ENCODE peak calls at places on chromosomes 13 and 19, in nine cellular contexts. P, F, J, I, O, M, Z, A and Y are unnamed samples.

GRCh38 chr19:45766919-45767346 is 2.1 kb downstream of the SIX5 start:
- DNase-seq in P (no peak), F (no peak), J (no peak), I (peak), O (no peak), M (no peak), Z (no peak), A (peak), Y (peak)

GRCh38 chr13:110664673-110665072 is 41.2 kb downstream of the CARS2 start:
- DNase-seq in P (no peak), F (no peak), J (no peak), I (no peak), O (no peak), M (no peak), Z (no peak), A (no peak), Y (no peak)

GRCh38 chr19:4108767-4109625 is 14.9 kb downstream of the MAP2K2 start:
- DNase-seq in P (peak), F (peak), J (no peak), I (no peak), O (no peak), M (no peak), Z (no peak), A (no peak), Y (no peak)

GRCh38 chr13:42970824-42971669 is 21.0 kb downstream of the EPSTI1 start:
- DNase-seq in P (peak), F (peak), J (no peak), I (no peak), O (no peak), M (no peak), Z (no peak), A (peak), Y (peak)

GRCh38 chr19:11699931-11700794 is 38.6 kb downstream of the ZNF823 start:
- DNase-seq in P (peak), F (peak), J (no peak), I (no peak), O (no peak), M (no peak), Z (no peak), A (peak), Y (peak)

GRCh38 chr19:33998739-33999345 is 173.5 kb upstream of the LSM14A start:
- DNase-seq in P (no peak), F (no peak), J (no peak), I (no peak), O (no peak), M (no peak), Z (no peak), A (no peak), Y (peak)

GRCh38 chr19:45508931-45509691 is 1.8 kb downstream of the VASP start:
- DNase-seq in P (peak), F (peak), J (peak), I (peak), O (no peak), M (peak), Z (peak), A (peak), Y (peak)

GRCh38 chr19:9295411-9295849 is 14.2 kb downstream of the ZNF699 start:
- DNase-seq in P (no peak), F (no peak), J (no peak), I (no peak), O (no peak), M (no peak), Z (no peak), A (no peak), Y (no peak)

GRCh38 chr19:58544591-58545285 is 874 bp downstream of the TRIM28 start:
- DNase-seq in P (peak), F (peak), J (no peak), I (peak), O (no peak), M (no peak), Z (no peak), A (peak), Y (peak)

GRCh38 chr19:28424662-28425430 is 788.1 kb downstream of the UQCRFS1 start:
- DNase-seq in P (no peak), F (no peak), J (no peak), I (no peak), O (no peak), M (no peak), Z (no peak), A (no peak), Y (no peak)

GRCh38 chr19:4444765-4445741 is 12.5 kb downstream of the UBXN6 start:
- DNase-seq in P (no peak), F (no peak), J (no peak), I (no peak), O (no peak), M (no peak), Z (no peak), A (no peak), Y (peak)

GRCh38 chr13:94129490-94129894 is 350.0 kb downstream of the DCT start:
- DNase-seq in P (no peak), F (no peak), J (no peak), I (no peak), O (no peak), M (no peak), Z (no peak), A (no peak), Y (peak)

GRCh38 chr19:47186337-47187022 is 44.5 kb downstream of the BBC3 start:
- DNase-seq in P (peak), F (peak), J (no peak), I (no peak), O (no peak), M (no peak), Z (no peak), A (peak), Y (no peak)

GRCh38 chr13:75993823-75994222 is 357.7 kb downstream of the LMO7 start:
- DNase-seq in P (no peak), F (no peak), J (no peak), I (no peak), O (no peak), M (no peak), Z (no peak), A (no peak), Y (no peak)

GRCh38 chr19:45498411-45499195 is at the start of gene PPM1N:
- DNase-seq in P (peak), F (peak), J (no peak), I (no peak), O (no peak), M (no peak), Z (peak), A (peak), Y (no peak)

GRCh38 chr13:72952529-72953141 is 106.2 kb upstream of the KLF5 start:
- DNase-seq in P (no peak), F (no peak), J (no peak), I (no peak), O (no peak), M (no peak), Z (no peak), A (no peak), Y (peak)

GRCh38 chr13:102933076-102933922 is 87.5 kb downstream of the ERCC5 start:
- DNase-seq in P (no peak), F (no peak), J (no peak), I (no peak), O (no peak), M (no peak), Z (no peak), A (no peak), Y (no peak)

GRCh38 chr19:38769635-38770211 is 3.6 kb downstream of the LGALS7 start:
- DNase-seq in P (no peak), F (peak), J (peak), I (peak), O (peak), M (peak), Z (peak), A (peak), Y (peak)

GRCh38 chr19:49971991-49972401 is 11.0 kb upstream of the SIGLEC11 start:
- DNase-seq in P (no peak), F (no peak), J (no peak), I (no peak), O (no peak), M (no peak), Z (peak), A (peak), Y (no peak)

GRCh38 chr13:75312884-75313520 is 169.0 kb downstream of the TBC1D4 start:
- DNase-seq in P (no peak), F (peak), J (no peak), I (no peak), O (no peak), M (no peak), Z (no peak), A (no peak), Y (no peak)

GRCh38 chr19:15123031-15123890 is 16.1 kb downstream of the SYDE1 start:
- DNase-seq in P (no peak), F (no peak), J (no peak), I (no peak), O (no peak), M (no peak), Z (no peak), A (no peak), Y (no peak)
- H3K4me3 ChIP-seq in P (no peak), F (no peak), J (no peak), I (peak), O (peak), M (no peak), Z (no peak), A (no peak), Y (no peak)

DNA sequence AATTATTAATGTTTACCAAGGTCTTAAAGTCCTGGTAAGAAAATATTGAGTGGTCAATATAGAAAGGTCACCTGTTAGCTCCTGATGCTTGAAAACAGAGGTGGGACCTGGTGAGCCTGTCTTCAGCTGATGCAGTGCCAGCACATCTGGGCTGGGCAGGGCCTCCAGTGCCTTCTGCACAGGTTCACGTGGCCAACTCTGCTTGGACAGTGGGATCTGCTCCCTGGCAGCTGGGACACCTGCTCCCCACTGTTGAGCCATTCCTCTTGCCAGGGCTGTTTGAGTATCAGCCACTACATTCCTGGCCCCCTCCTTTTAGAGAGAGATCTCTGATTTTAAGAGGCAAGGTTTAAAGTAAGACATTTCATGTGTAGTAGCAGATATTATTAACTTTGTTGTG is 135.0 kb downstream of the TM9SF2 start:
- DNase-seq in P (no peak), F (no peak), J (no peak), I (no peak), O (no peak), M (no peak), Z (no peak), A (no peak), Y (no peak)
- H3K4me3 ChIP-seq in P (no peak), F (no peak), J (no peak), I (no peak), O (no peak), M (no peak), Z (no peak), A (no peak), Y (no peak)

DNA sequence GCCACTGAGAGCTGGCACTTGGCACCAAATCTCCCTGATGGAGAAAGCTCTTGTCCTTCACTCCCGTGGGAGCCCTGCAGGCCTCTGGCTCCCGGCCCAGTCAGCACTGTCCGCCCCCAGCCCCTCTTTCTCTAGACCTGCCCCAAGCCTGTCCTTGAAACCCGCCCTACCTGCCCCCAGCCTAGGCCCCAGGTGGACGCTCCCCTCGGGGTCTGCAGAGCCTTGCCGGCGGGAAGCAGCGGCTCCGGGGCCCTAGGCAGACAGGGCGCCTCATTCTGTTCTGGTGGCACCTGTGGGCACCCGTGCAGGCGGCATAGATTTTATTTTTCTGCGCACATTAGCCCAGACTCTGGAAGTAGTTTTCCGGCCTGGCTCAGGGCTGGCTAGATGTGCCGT is 17.6 kb downstream of the IL17D start:
- DNase-seq in P (no peak), F (no peak), J (no peak), I (no peak), O (no peak), M (no peak), Z (no peak), A (no peak), Y (no peak)
- H3K4me3 ChIP-seq in P (no peak), F (no peak), J (peak), I (no peak), O (peak), M (no peak), Z (no peak), A (no peak), Y (peak)

GRCh38 chr19:610071-610800 is 20.6 kb downstream of the HCN2 start:
- DNase-seq in P (peak), F (peak), J (no peak), I (no peak), O (no peak), M (no peak), Z (no peak), A (no peak), Y (peak)
- H3K4me3 ChIP-seq in P (peak), F (peak), J (peak), I (peak), O (peak), M (no peak), Z (peak), A (no peak), Y (no peak)

DNA sequence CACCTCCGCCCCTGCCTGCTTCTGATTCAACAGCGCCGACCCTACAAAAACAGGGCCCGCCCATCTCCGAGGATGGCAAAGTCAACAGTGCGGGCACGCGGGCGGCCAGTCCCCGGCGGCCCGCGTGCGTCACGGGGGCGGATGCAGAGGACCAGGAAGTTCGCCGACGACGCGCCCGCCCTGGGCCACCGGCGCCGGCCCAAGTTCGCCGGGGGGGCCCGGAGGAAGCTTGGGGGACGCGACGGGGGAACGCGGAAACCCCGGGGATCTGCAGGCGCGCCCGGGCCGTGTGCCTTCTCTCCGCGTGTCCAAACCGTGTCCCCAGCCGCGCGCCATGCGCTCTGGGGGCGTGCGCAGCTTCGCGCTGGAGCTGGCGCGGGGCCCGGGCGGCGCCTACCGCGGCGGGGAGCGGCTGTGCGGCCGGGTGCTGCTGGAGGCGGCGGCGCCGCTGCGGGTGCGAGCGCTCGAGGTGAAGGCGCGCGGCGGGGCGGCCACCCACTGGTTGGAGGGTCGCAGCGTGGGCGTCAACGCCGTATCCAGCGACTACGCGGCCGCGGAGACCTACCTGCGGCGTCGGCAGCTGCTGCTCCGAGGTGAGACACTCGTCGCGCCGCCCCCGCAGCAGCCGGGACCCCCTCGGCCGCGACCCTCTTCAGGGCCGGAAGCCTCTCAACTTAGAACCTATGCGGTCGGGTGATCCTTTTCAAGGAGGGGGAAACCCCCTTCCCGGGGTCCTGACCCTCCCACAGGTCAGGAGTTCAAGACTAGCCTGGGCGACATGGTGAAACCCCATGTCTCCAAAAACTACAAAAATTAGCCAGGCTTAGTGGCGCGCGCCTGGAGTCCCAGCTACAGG is 6.8 kb upstream of the ARRDC2 start:
- DNase-seq in P (peak), F (peak), J (peak), I (peak), O (peak), M (peak), Z (peak), A (peak), Y (peak)
- H3K4me3 ChIP-seq in P (peak), F (peak), J (peak), I (peak), O (peak), M (peak), Z (peak), A (peak), Y (peak)

GRCh38 chr19:55650602-55651230 is 2.7 kb downstream of the CCDC106 start:
- DNase-seq in P (no peak), F (no peak), J (no peak), I (no peak), O (no peak), M (no peak), Z (peak), A (no peak), Y (no peak)
- H3K4me3 ChIP-seq in P (no peak), F (no peak), J (no peak), I (no peak), O (no peak), M (no peak), Z (no peak), A (no peak), Y (no peak)